ENCODE peak calls at places on chromosomes 5 and 9, in five cellular contexts. One of them, this sample, is unnamed. For H3K4me1, the result is how much of the 10 kb centered on the place peaks cover.

GRCh38 chr5:32308951-32309350 is 3.8 kb downstream of the MTMR12 start:
- DNase-seq in CD8-positive, alpha-beta T cell: no peak
- DNase-seq in uterus: no peak
- DNase-seq in Peyer's patch: no peak
- DNase-seq in A549: no peak
- DNase-seq in this sample: no peak

GRCh38 chr9:134707731-134708671 is 66.4 kb downstream of the COL5A1 start:
- DNase-seq in CD8-positive, alpha-beta T cell: no peak
- DNase-seq in uterus: no peak
- DNase-seq in Peyer's patch: no peak
- DNase-seq in A549: no peak
- DNase-seq in this sample: no peak

GRCh38 chr5:1548702-1549523 is 25.2 kb upstream of the LPCAT1 start:
- DNase-seq in CD8-positive, alpha-beta T cell: no peak
- DNase-seq in uterus: no peak
- DNase-seq in Peyer's patch: peak
- DNase-seq in A549: no peak
- DNase-seq in this sample: no peak

GRCh38 chr9:81789751-81790150 is 100.4 kb upstream of the TLE1 start:
- DNase-seq in CD8-positive, alpha-beta T cell: no peak
- DNase-seq in uterus: no peak
- DNase-seq in Peyer's patch: no peak
- DNase-seq in A549: no peak
- DNase-seq in this sample: no peak

GRCh38 chr9:129553277-129553676 is 67.6 kb downstream of the C9orf50 start:
- DNase-seq in CD8-positive, alpha-beta T cell: no peak
- DNase-seq in uterus: peak
- DNase-seq in Peyer's patch: no peak
- DNase-seq in A549: no peak
- DNase-seq in this sample: no peak

GRCh38 chr5:14426521-14426920 is 155.1 kb upstream of the OTULINL start:
- DNase-seq in CD8-positive, alpha-beta T cell: no peak
- DNase-seq in uterus: no peak
- DNase-seq in Peyer's patch: no peak
- DNase-seq in A549: no peak
- DNase-seq in this sample: no peak

GRCh38 chr9:109934499-109935214 is 154.7 kb downstream of the PALM2AKAP2 start:
- DNase-seq in CD8-positive, alpha-beta T cell: no peak
- DNase-seq in uterus: no peak
- DNase-seq in Peyer's patch: no peak
- DNase-seq in A549: no peak
- DNase-seq in this sample: no peak

GRCh38 chr9:15278839-15279238 is 28.2 kb downstream of the TTC39B start:
- DNase-seq in CD8-positive, alpha-beta T cell: no peak
- DNase-seq in uterus: no peak
- DNase-seq in Peyer's patch: no peak
- DNase-seq in A549: no peak
- DNase-seq in this sample: no peak

GRCh38 chr9:136052991-136053756 is 41.9 kb downstream of the NACC2 start:
- DNase-seq in CD8-positive, alpha-beta T cell: no peak
- DNase-seq in uterus: no peak
- DNase-seq in Peyer's patch: peak
- DNase-seq in A549: no peak
- DNase-seq in this sample: no peak

GRCh38 chr5:169272111-169272510 is 28.8 kb downstream of the SLIT3 start:
- DNase-seq in CD8-positive, alpha-beta T cell: no peak
- DNase-seq in uterus: no peak
- DNase-seq in Peyer's patch: no peak
- DNase-seq in A549: no peak
- DNase-seq in this sample: no peak

GRCh38 chr5:61148516-61148915 is 13.8 kb downstream of the SMIM15 start:
- DNase-seq in CD8-positive, alpha-beta T cell: no peak
- DNase-seq in uterus: no peak
- DNase-seq in Peyer's patch: no peak
- DNase-seq in A549: no peak
- DNase-seq in this sample: no peak

GRCh38 chr9:36029765-36030528 is 6.8 kb upstream of the RECK start:
- DNase-seq in CD8-positive, alpha-beta T cell: no peak
- DNase-seq in uterus: no peak
- DNase-seq in Peyer's patch: no peak
- DNase-seq in A549: no peak
- DNase-seq in this sample: no peak

GRCh38 chr5:138770977-138771376 is 17.8 kb downstream of the CTNNA1 start:
- DNase-seq in CD8-positive, alpha-beta T cell: no peak
- DNase-seq in uterus: no peak
- DNase-seq in Peyer's patch: no peak
- DNase-seq in A549: no peak
- DNase-seq in this sample: no peak

GRCh38 chr9:96163141-96163540 is 138.8 kb downstream of the HSD17B3 start:
- DNase-seq in CD8-positive, alpha-beta T cell: no peak
- DNase-seq in uterus: no peak
- DNase-seq in Peyer's patch: no peak
- DNase-seq in A549: no peak
- DNase-seq in this sample: no peak
- H3K4me3 ChIP-seq in CD8-positive, alpha-beta T cell: no peak
- H3K4me3 ChIP-seq in uterus: no peak
- H3K4me3 ChIP-seq in Peyer's patch: no peak
- H3K4me3 ChIP-seq in A549: no peak
- H3K4me3 ChIP-seq in this sample: no peak

DNA sequence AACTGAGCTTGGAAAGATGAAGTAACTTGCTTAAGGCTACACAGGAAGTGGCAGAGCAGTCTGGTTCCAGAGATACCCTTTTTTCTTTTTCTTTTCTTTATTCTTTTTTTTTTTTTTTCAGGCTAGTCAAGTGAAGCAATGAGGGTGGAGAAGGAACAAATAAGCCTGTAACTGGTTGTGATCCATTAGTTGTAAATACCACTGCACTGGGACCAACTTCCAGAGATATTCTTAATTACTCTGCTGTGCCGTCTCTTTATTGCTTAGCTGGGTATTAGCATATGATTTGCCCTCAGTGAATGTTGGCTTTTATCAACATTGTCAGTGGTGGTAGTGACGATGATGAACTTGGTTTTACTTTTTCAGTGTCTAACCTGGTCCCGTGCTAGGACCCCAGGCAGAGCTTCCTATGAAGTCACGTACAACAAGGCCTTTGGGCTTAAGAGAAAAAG is 26.7 kb downstream of the LNPEP start:
- DNase-seq in CD8-positive, alpha-beta T cell: peak
- DNase-seq in uterus: no peak
- DNase-seq in Peyer's patch: no peak
- DNase-seq in A549: no peak
- DNase-seq in this sample: no peak
- H3K4me1 ChIP-seq in CD8-positive, alpha-beta T cell: half or more
- H3K4me1 ChIP-seq in uterus: under half
- H3K4me1 ChIP-seq in Peyer's patch: under half
- H3K4me1 ChIP-seq in A549: under half
- H3K4me1 ChIP-seq in this sample: under half

GRCh38 chr5:39013938-39014337 is 60.3 kb downstream of the RICTOR start:
- DNase-seq in CD8-positive, alpha-beta T cell: no peak
- DNase-seq in uterus: no peak
- DNase-seq in Peyer's patch: no peak
- DNase-seq in A549: no peak
- DNase-seq in this sample: no peak
- H3K4me3 ChIP-seq in CD8-positive, alpha-beta T cell: no peak
- H3K4me3 ChIP-seq in uterus: no peak
- H3K4me3 ChIP-seq in Peyer's patch: no peak
- H3K4me3 ChIP-seq in A549: no peak
- H3K4me3 ChIP-seq in this sample: no peak

DNA sequence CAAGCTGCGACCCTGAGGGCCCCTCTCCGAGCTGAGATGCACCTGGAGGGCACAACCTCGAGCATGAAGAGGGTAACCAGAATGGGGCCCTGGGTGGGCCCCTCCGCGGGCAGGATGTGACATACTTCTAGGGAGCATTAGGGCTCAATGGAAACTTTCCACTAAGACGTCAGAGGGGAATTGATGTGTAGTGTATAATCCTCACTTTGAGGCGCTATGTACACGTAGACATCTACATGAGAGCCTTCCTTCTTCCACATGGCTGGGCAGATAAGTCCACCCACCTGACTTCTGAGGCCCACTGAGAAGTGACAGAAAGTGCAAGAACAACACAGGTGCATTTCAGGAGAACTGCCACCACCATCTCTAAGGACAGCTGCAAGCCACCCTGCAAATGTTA is 61.0 kb downstream of the DAP start:
- DNase-seq in CD8-positive, alpha-beta T cell: no peak
- DNase-seq in uterus: no peak
- DNase-seq in Peyer's patch: no peak
- DNase-seq in A549: no peak
- DNase-seq in this sample: no peak
- H3K4me1 ChIP-seq in CD8-positive, alpha-beta T cell: under half
- H3K4me1 ChIP-seq in uterus: under half
- H3K4me1 ChIP-seq in Peyer's patch: under half
- H3K4me1 ChIP-seq in A549: under half
- H3K4me1 ChIP-seq in this sample: under half

GRCh38 chr9:124015661-124016131 is 4.1 kb downstream of the LHX2 start:
- DNase-seq in CD8-positive, alpha-beta T cell: no peak
- DNase-seq in uterus: no peak
- DNase-seq in Peyer's patch: no peak
- DNase-seq in A549: no peak
- DNase-seq in this sample: no peak
- H3K4me3 ChIP-seq in CD8-positive, alpha-beta T cell: no peak
- H3K4me3 ChIP-seq in uterus: no peak
- H3K4me3 ChIP-seq in Peyer's patch: no peak
- H3K4me3 ChIP-seq in A549: no peak
- H3K4me3 ChIP-seq in this sample: no peak